ENCODE peak calls at places on chromosomes 5 and 9, in four cellular contexts. One of them, this sample, is unnamed.

GRCh38 chr5:96880402-96881164 is 4.3 kb downstream of the ERAP2 start:
- DNase-seq in AG04449: peak
- DNase-seq in psoas muscle: no peak
- DNase-seq in H1: no peak
- DNase-seq in this sample: no peak

GRCh38 chr5:136213919-136214493 is 21.0 kb upstream of the SMIM32 start:
- DNase-seq in AG04449: no peak
- DNase-seq in psoas muscle: no peak
- DNase-seq in H1: no peak
- DNase-seq in this sample: no peak

GRCh38 chr9:10094563-10094962 is 518.2 kb downstream of the PTPRD start:
- DNase-seq in AG04449: no peak
- DNase-seq in psoas muscle: no peak
- DNase-seq in H1: no peak
- DNase-seq in this sample: no peak

GRCh38 chr9:98995059-98995665 is 51.5 kb downstream of the COL15A1 start:
- DNase-seq in AG04449: no peak
- DNase-seq in psoas muscle: no peak
- DNase-seq in H1: no peak
- DNase-seq in this sample: no peak

GRCh38 chr5:95962785-95963184 is 1.1 kb upstream of the ELL2 start:
- DNase-seq in AG04449: no peak
- DNase-seq in psoas muscle: no peak
- DNase-seq in H1: no peak
- DNase-seq in this sample: no peak

GRCh38 chr9:109182940-109183798 is 16.1 kb upstream of the FRRS1L start:
- DNase-seq in AG04449: no peak
- DNase-seq in psoas muscle: no peak
- DNase-seq in H1: no peak
- DNase-seq in this sample: no peak

GRCh38 chr9:6414291-6414690 is 1.3 kb downstream of the UHRF2 start:
- DNase-seq in AG04449: peak
- DNase-seq in psoas muscle: no peak
- DNase-seq in H1: no peak
- DNase-seq in this sample: no peak

GRCh38 chr9:97096793-97097192 is 57.9 kb upstream of the CTSV start:
- DNase-seq in AG04449: no peak
- DNase-seq in psoas muscle: no peak
- DNase-seq in H1: no peak
- DNase-seq in this sample: no peak

GRCh38 chr5:150350524-150351344 is 6.8 kb upstream of the TCOF1 start:
- DNase-seq in AG04449: no peak
- DNase-seq in psoas muscle: peak
- DNase-seq in H1: peak
- DNase-seq in this sample: peak

GRCh38 chr9:127013597-127013996 is 99.0 kb downstream of the RALGPS1 start:
- DNase-seq in AG04449: no peak
- DNase-seq in psoas muscle: no peak
- DNase-seq in H1: no peak
- DNase-seq in this sample: no peak

GRCh38 chr9:113219972-113220371 is 1.1 kb downstream of the FKBP15 start:
- DNase-seq in AG04449: peak
- DNase-seq in psoas muscle: no peak
- DNase-seq in H1: no peak
- DNase-seq in this sample: no peak

GRCh38 chr9:35689351-35689600 is 449 bp downstream of the TPM2 start:
- DNase-seq in AG04449: no peak
- DNase-seq in psoas muscle: no peak
- DNase-seq in H1: no peak
- DNase-seq in this sample: no peak

GRCh38 chr5:37002176-37002751 is 125.7 kb downstream of the NIPBL start:
- DNase-seq in AG04449: no peak
- DNase-seq in psoas muscle: no peak
- DNase-seq in H1: no peak
- DNase-seq in this sample: no peak

GRCh38 chr5:92800360-92800759 is 780.7 kb downstream of the NR2F1-AS1 start:
- DNase-seq in AG04449: peak
- DNase-seq in psoas muscle: no peak
- DNase-seq in H1: no peak
- DNase-seq in this sample: no peak

GRCh38 chr9:86079421-86080111 is 19.8 kb downstream of the GOLM1 start:
- DNase-seq in AG04449: no peak
- DNase-seq in psoas muscle: no peak
- DNase-seq in H1: no peak
- DNase-seq in this sample: no peak

GRCh38 chr5:115375922-115376321 is 79.5 kb upstream of the CCDC112 start:
- DNase-seq in AG04449: no peak
- DNase-seq in psoas muscle: peak
- DNase-seq in H1: no peak
- DNase-seq in this sample: no peak

GRCh38 chr9:23322392-23322791 is 503.6 kb downstream of the ELAVL2 start:
- DNase-seq in AG04449: no peak
- DNase-seq in psoas muscle: no peak
- DNase-seq in H1: no peak
- DNase-seq in this sample: no peak

GRCh38 chr5:128836571-128836970 is 128.7 kb upstream of the SLC27A6 start:
- DNase-seq in AG04449: no peak
- DNase-seq in psoas muscle: no peak
- DNase-seq in H1: no peak
- DNase-seq in this sample: no peak

GRCh38 chr9:126474201-126474765 is 139.4 kb upstream of the LMX1B start:
- DNase-seq in AG04449: peak
- DNase-seq in psoas muscle: no peak
- DNase-seq in H1: no peak
- DNase-seq in this sample: no peak

GRCh38 chr9:94860678-94861588 is 134.4 kb downstream of the AOPEP start:
- DNase-seq in AG04449: peak
- DNase-seq in psoas muscle: no peak
- DNase-seq in H1: no peak
- DNase-seq in this sample: no peak

GRCh38 chr5:110817437-110817836 is 78.6 kb downstream of the SLC25A46 start:
- DNase-seq in AG04449: no peak
- DNase-seq in psoas muscle: no peak
- DNase-seq in H1: no peak
- DNase-seq in this sample: no peak

GRCh38 chr9:137722481-137722880 is 103.7 kb downstream of the EHMT1 start:
- DNase-seq in AG04449: no peak
- DNase-seq in psoas muscle: no peak
- DNase-seq in H1: no peak
- DNase-seq in this sample: no peak

GRCh38 chr9:137723396-137724113 is 104.8 kb downstream of the EHMT1 start:
- DNase-seq in AG04449: no peak
- DNase-seq in psoas muscle: no peak
- DNase-seq in H1: no peak
- DNase-seq in this sample: no peak

GRCh38 chr9:137721479-137721878 is 102.7 kb downstream of the EHMT1 start:
- DNase-seq in AG04449: no peak
- DNase-seq in psoas muscle: no peak
- DNase-seq in H1: no peak
- DNase-seq in this sample: no peak

GRCh38 chr9:137720571-137721110 is 101.8 kb downstream of the EHMT1 start:
- DNase-seq in AG04449: no peak
- DNase-seq in psoas muscle: no peak
- DNase-seq in H1: no peak
- DNase-seq in this sample: peak

GRCh38 chr9:137721899-137722298 is 103.1 kb downstream of the EHMT1 start:
- DNase-seq in AG04449: no peak
- DNase-seq in psoas muscle: no peak
- DNase-seq in H1: no peak
- DNase-seq in this sample: no peak
- H3K4me3 ChIP-seq in AG04449: no peak
- H3K4me3 ChIP-seq in psoas muscle: no peak
- H3K4me3 ChIP-seq in H1: no peak
- H3K4me3 ChIP-seq in this sample: no peak

GRCh38 chr5:139395844-139396640 is 1.1 kb upstream of the PROB1 start:
- DNase-seq in AG04449: no peak
- DNase-seq in psoas muscle: peak
- DNase-seq in H1: no peak
- DNase-seq in this sample: no peak

GRCh38 chr5:139394654-139395566 is at the start of gene PROB1:
- DNase-seq in AG04449: no peak
- DNase-seq in psoas muscle: peak
- DNase-seq in H1: no peak
- DNase-seq in this sample: no peak

GRCh38 chr5:139392678-139393496 is 2.0 kb downstream of the PROB1 start:
- DNase-seq in AG04449: no peak
- DNase-seq in psoas muscle: peak
- DNase-seq in H1: no peak
- DNase-seq in this sample: no peak

GRCh38 chr5:139393497-139394122 is 1.3 kb downstream of the PROB1 start:
- DNase-seq in AG04449: no peak
- DNase-seq in psoas muscle: no peak
- DNase-seq in H1: no peak
- DNase-seq in this sample: no peak

GRCh38 chr5:139394123-139394653 is 716 bp downstream of the PROB1 start:
- DNase-seq in AG04449: no peak
- DNase-seq in psoas muscle: peak
- DNase-seq in H1: no peak
- DNase-seq in this sample: no peak
- TF ChIP-seq CTCF in AG04449: peak
- TF ChIP-seq CTCF in psoas muscle: peak
- TF ChIP-seq CTCF in H1: peak
- TF ChIP-seq CTCF in this sample: no peak

GRCh38 chr5:68230285-68230684 is 14.7 kb downstream of the PIK3R1 start:
- DNase-seq in AG04449: no peak
- DNase-seq in psoas muscle: no peak
- DNase-seq in H1: no peak
- DNase-seq in this sample: no peak
- H3K4me3 ChIP-seq in AG04449: no peak
- H3K4me3 ChIP-seq in psoas muscle: peak
- H3K4me3 ChIP-seq in H1: no peak
- H3K4me3 ChIP-seq in this sample: no peak

GRCh38 chr9:38641142-38641541 is 20.7 kb upstream of the ANKRD18A start:
- DNase-seq in AG04449: no peak
- DNase-seq in psoas muscle: no peak
- DNase-seq in H1: no peak
- DNase-seq in this sample: no peak

GRCh38 chr9:38642951-38643350 is 22.6 kb upstream of the ANKRD18A start:
- DNase-seq in AG04449: no peak
- DNase-seq in psoas muscle: no peak
- DNase-seq in H1: no peak
- DNase-seq in this sample: no peak

GRCh38 chr9:38643456-38644173 is 23.2 kb upstream of the ANKRD18A start:
- DNase-seq in AG04449: no peak
- DNase-seq in psoas muscle: no peak
- DNase-seq in H1: no peak
- DNase-seq in this sample: no peak

GRCh38 chr9:38644601-38645000 is 24.2 kb upstream of the ANKRD18A start:
- DNase-seq in AG04449: no peak
- DNase-seq in psoas muscle: no peak
- DNase-seq in H1: no peak
- DNase-seq in this sample: no peak

DNA sequence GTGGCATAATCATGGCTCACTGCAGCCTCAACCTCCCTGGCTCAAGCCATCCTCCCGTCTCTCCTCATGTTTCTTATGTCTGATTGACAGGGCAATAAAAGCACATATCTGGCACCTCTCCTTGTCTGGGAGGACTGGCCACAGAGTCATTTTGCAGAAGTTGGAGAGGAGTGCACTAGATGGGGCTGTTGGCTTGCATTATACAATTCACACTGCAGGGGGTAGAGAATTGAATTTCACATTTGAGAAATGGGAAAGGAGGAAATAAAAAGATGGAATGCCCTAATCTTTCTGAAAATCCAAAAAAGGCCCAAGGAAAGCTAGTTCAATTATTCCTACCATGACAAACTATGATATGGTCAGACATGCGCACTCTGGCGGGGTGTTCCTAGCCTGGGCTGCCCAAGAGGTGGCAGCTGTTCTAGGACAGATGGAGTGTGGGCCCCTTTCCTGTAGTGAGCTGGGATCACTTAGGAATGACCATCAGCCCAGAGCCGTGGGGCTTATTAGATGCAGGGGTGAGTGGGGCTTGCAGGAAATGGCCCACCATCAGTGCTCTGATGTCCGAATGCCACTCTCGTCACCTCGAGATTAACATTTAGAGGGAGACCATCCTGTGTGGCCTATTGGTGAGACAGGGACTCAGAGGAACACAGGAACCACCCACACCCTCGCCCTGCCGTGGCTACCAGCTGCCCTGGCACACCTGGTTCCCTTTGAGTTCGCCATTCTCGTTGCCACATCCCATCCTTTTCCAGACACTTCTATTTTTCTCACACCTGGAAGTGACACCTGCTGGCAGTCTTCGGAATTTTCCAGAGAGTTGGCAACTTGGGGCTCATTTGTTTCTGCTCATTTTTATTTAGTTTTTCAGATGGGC is 21.8 kb upstream of the ANKRD18A start:
- DNase-seq in AG04449: no peak
- DNase-seq in psoas muscle: no peak
- DNase-seq in H1: no peak
- DNase-seq in this sample: no peak
- TF ChIP-seq CTCF in AG04449: peak
- TF ChIP-seq CTCF in psoas muscle: no peak
- TF ChIP-seq CTCF in H1: peak
- TF ChIP-seq CTCF in this sample: peak

DNA sequence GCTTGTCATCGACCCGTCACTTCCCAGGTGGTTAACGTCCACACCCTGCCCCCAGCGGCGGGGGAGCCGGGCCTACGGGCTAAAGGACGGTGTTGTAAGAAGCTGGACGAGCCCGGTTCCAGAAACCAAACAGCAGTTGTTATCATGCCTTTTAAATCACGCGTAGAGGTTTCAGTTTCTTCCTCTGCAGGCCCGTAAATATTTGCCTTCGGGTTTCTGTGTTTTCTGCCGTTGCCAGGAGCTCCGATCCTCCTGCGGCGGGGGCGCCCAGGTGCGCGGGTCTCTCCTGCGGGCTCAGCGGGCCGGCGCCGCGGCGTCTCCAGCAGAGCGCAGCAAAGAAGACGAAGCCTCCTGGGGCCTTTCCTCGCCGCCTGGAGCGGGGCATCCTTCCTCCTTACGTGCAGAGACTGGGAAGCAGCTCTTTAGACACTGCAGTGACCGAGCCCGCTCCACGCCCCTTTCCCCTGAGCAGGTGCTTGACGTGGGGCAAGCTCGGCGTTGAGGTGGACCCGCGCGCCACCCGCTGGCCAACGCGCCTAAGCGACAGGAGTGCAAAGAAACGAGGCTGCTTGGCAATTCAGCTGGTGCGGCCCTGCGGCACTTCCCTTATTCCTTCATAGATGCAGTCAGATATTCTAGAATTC is 21.8 kb upstream of the TTC1 start:
- DNase-seq in AG04449: no peak
- DNase-seq in psoas muscle: peak
- DNase-seq in H1: peak
- DNase-seq in this sample: peak
- H3K4me3 ChIP-seq in AG04449: peak
- H3K4me3 ChIP-seq in psoas muscle: peak
- H3K4me3 ChIP-seq in H1: peak
- H3K4me3 ChIP-seq in this sample: peak

DNA sequence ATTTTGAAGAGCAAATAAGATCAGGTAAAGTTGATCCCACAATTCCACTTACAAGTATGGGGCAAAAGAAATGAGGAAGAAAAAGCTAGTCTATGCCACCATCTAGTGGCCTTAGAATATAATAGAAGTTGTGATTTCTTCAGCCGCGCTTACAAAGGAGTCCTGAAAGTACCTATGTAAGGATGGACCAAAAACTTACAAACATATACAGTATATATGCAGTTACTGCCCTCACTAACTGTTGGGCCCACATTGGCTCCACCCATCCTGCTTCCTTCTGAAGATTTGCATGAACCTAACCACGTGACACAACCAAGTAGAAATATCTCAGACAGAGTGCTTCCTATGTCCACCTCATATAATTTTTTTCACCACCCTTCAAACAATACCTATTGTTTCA is 11.7 kb upstream of the OR13D1 start:
- DNase-seq in AG04449: peak
- DNase-seq in psoas muscle: no peak
- DNase-seq in H1: no peak
- DNase-seq in this sample: no peak
- TF ChIP-seq CTCF in AG04449: peak
- TF ChIP-seq CTCF in psoas muscle: peak
- TF ChIP-seq CTCF in H1: peak
- TF ChIP-seq CTCF in this sample: peak

This sample was measured in RWPE2.